ENCODE peak calls at places on chromosomes 16 and 17, in nine cellular contexts. K, G, T, I, U, C, N, X and P are unnamed samples.

GRCh38 chr17:50420419-50421112 is 5.5 kb upstream of the ACSF2 start:
- DNase-seq in K (no peak), G (no peak), T (no peak), I (no peak), U (no peak), C (no peak), N (no peak), X (no peak), P (no peak)

GRCh38 chr17:76681222-76682137 is 29.3 kb downstream of the MXRA7 start:
- DNase-seq in K (peak; percentile 85), G (peak; percentile 92), T (peak; percentile 56), I (no peak), U (peak; percentile 75), C (peak; percentile 80), N (peak; percentile 89), X (no peak), P (peak; percentile 56)

GRCh38 chr17:36474571-36474970 is 11.9 kb upstream of the ZNHIT3 start:
- DNase-seq in K (no peak), G (no peak), T (no peak), I (no peak), U (no peak), C (no peak), N (no peak), X (peak; percentile 77), P (no peak)

GRCh38 chr16:90019201-90019542 is at the start of gene DBNDD1:
- DNase-seq in K (no peak), G (no peak), T (no peak), I (no peak), U (no peak), C (peak; percentile 41), N (no peak), X (no peak), P (no peak)

GRCh38 chr17:75078097-75079022 is 9.4 kb upstream of the SLC16A5 start:
- DNase-seq in K (peak; percentile 76), G (no peak), T (peak; percentile 69), I (no peak), U (no peak), C (no peak), N (peak; percentile 58), X (no peak), P (no peak)

GRCh38 chr16:59540621-59541020 is 806.5 kb upstream of the GOT2 start:
- DNase-seq in K (no peak), G (no peak), T (no peak), I (no peak), U (no peak), C (no peak), N (no peak), X (no peak), P (no peak)

GRCh38 chr16:87206646-87207451 is 110.3 kb downstream of the C16orf95 start:
- DNase-seq in K (no peak), G (no peak), T (peak; percentile 28), I (peak; percentile 88), U (no peak), C (no peak), N (no peak), X (no peak), P (no peak)

GRCh38 chr17:44651228-44651627 is 5.0 kb upstream of the MEIOC start:
- DNase-seq in K (no peak), G (no peak), T (no peak), I (no peak), U (no peak), C (no peak), N (no peak), X (no peak), P (no peak)

GRCh38 chr16:1221628-1222552 is 3.2 kb downstream of the TPSG1 start:
- DNase-seq in K (peak; percentile 47), G (no peak), T (no peak), I (no peak), U (no peak), C (no peak), N (no peak), X (no peak), P (no peak)

GRCh38 chr16:49776085-49776501 is 79.8 kb downstream of the ZNF423 start:
- DNase-seq in K (no peak), G (no peak), T (no peak), I (no peak), U (no peak), C (no peak), N (no peak), X (no peak), P (no peak)

DNA sequence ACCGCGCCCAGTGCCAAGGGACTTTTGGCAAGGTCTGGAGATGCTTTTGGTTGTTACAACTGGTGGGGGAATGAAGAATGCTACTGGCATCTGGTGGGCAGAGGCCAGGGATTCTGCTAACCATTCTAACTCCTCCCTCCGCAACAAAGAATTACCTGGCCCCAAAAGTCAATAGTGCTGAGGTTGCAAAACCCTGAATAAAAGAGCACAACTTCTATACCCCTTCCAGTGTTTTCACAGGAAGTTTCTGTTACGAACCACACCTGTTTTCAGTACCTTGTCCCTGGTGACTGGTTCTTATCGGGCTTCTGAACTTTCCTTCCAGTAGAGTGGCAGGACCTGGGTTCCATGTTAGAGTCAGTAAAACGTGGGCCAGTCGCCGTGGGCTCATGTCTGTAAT is 17.3 kb downstream of the ABAT start:
- DNase-seq in K (no peak), G (no peak), T (no peak), I (no peak), U (no peak), C (no peak), N (no peak), X (no peak), P (no peak)
- TF ChIP-seq CTCF in K (no peak), G (no peak), T (no peak), I (no peak), U (no peak), C (no peak), N (no peak), X (no peak), P (no peak)

DNA sequence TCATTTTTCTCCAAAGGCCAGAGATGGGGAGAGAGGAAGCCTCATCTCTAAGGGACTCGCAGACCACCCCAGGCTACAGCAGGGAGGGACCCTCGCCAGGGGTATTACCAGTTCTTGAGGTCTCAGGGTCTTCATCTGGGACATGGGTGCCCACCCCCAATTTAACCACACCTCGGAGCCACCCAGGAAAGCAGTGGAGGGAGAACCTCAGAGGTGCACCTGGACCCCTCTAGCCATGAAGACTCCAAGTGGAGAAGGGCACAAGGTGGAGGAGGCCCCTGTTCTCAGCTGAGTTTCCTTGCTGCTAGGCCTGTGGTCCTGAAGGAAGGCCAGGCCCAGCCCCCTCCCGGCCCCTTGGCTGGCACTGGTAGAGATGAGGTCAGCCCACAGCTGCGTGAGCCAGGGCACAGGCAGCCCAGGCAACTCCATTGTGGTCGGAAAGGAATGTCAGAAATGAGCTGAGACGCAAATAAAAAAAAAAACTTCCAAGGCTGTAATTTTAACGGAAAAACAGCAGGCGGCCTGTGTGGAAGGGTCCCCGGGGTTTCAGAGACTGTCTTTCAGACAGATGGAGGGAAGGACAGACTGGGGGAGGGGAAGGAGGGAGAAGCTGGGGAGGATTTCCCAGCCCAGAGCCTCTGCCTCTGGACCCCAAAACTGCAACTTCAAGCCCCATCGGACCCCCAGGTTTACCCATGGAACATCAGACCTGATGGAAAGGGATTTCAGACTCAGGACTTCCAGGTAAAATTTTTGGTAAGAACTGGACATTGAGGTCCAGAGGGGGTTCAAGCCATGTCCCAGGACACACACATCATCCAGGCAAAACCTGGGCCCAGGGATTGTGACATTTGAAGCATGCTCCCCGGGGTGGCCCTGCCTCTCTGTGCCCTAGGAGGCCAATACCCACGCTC is 25.5 kb upstream of the MRPS23 start:
- DNase-seq in K (peak; percentile 84), G (peak; percentile 96), T (peak; percentile 90), I (no peak), U (peak; percentile 65), C (peak; percentile 81), N (no peak), X (no peak), P (no peak)
- TF ChIP-seq CTCF in K (peak; percentile 54), G (peak; percentile 57), T (peak; percentile 55), I (peak; percentile 41), U (no peak), C (peak; percentile 70), N (no peak), X (peak; percentile 83), P (no peak)

GRCh38 chr17:39194089-39194984 is 3.1 kb downstream of the CACNB1 start:
- DNase-seq in K (peak; percentile 79), G (peak; percentile 92), T (no peak), I (no peak), U (peak; percentile 62), C (no peak), N (no peak), X (no peak), P (no peak)
- TF ChIP-seq CTCF in K (peak; percentile 83), G (peak; percentile 39), T (peak; percentile 15), I (no peak), U (peak; percentile 28), C (peak; percentile 25), N (no peak), X (peak; percentile 71), P (no peak)

DNA sequence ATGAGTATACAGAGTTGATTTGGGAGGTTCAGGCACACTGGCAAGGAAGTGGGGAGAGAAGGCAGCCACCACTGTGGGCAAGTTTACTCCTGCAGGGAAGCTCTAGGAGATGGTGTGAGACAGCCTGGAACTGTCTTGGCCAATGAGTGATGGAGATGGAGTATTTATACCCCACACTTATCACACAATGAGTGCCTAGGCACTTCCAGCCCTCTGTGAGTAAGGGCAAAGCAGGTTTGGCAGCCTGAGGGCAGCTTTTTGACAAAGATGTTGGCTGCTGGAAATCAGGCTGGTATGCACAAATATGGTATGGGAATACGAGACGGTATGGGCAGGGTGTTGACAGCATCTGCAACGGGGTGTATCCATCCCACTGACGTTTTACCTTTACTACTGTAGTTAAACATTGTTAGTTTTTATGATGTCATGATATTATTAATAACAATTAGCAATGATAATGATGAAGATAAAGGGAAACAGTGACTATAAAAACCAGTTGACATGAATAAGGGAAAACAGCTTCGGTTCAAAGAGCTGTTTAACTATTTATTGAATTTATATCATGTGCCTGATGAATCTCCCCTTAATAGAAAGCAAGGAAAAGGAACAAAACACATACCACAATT is 149.9 kb downstream of the CDK5R1 start:
- DNase-seq in K (no peak), G (no peak), T (no peak), I (peak; percentile 25), U (no peak), C (no peak), N (no peak), X (no peak), P (no peak)
- TF ChIP-seq CTCF in K (no peak), G (no peak), T (no peak), I (no peak), U (no peak), C (no peak), N (no peak), X (no peak), P (no peak)

DNA sequence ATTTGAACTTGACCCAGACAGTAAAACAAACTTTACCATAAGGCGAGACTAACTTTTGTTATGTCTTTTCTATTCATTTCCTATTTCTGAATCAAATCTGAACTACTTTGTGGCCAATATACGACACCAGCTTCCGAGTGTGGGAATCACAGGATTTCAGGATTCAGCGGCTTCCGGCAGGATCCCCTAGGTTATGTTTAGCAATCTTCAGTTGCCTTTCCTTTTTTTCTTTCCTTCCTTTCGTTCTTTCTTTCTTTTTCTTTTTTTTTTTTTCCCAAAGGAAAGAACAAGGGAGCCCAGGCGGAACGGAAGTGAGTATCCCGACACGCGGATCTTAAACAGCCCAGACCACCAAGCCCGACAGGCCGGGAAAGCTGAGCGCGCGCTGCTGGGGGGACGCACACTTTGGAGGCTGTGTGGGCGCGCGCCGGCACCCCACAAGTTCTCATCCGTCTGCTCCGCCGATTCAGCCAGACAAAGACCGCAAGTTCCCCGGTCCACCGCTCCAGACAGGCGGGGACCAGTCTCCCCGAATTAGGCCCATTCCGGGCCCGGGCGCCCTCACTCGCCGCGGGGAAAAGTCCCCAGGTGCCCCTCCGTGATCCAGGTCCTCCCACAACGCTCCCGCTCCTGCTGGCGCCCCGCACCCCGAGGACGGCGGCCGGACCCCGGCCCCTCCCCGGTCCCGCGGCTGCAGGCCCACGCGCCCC is 540 bp downstream of the TBC1D16 start:
- DNase-seq in K (peak; percentile 14), G (no peak), T (no peak), I (no peak), U (no peak), C (peak; percentile 64), N (peak; percentile 38), X (no peak), P (peak; percentile 48)
- TF ChIP-seq CTCF in K (no peak), G (no peak), T (no peak), I (no peak), U (no peak), C (no peak), N (no peak), X (no peak), P (no peak)